ENCODE peak calls at places on chromosomes 7 and 10, in four cellular contexts. B, T, C and U are unnamed samples.

GRCh38 chr10:22379059-22379458 is 33.8 kb downstream of the SPAG6 start:
- DNase-seq in B (no peak), T (no peak), C (no peak), U (no peak)

GRCh38 chr10:580796-581195 is 108.7 kb downstream of the DIP2C start:
- DNase-seq in B (peak), T (no peak), C (no peak), U (peak)

GRCh38 chr7:33996899-33997298 is 91.6 kb downstream of the BMPER start:
- DNase-seq in B (no peak), T (no peak), C (no peak), U (no peak)

GRCh38 chr7:131618391-131618790 is 62.0 kb upstream of the PODXL start:
- DNase-seq in B (no peak), T (no peak), C (no peak), U (no peak)

GRCh38 chr10:71392292-71392691 is 4.4 kb upstream of the CDH23 start:
- DNase-seq in B (no peak), T (no peak), C (no peak), U (no peak)

GRCh38 chr10:47340613-47341170 is 7.5 kb upstream of the RBP3 start:
- DNase-seq in B (peak), T (no peak), C (no peak), U (peak)

GRCh38 chr10:96021332-96021731 is 22.1 kb upstream of the CCNJ start:
- DNase-seq in B (no peak), T (no peak), C (no peak), U (no peak)

GRCh38 chr10:132997517-132998265 is 55.3 kb upstream of the CFAP46 start:
- DNase-seq in B (no peak), T (no peak), C (no peak), U (no peak)

GRCh38 chr10:15168296-15168780 is at the start of gene NMT2:
- DNase-seq in B (no peak), T (peak), C (no peak), U (peak)

GRCh38 chr7:34048445-34048844 is 143.1 kb downstream of the BMPER start:
- DNase-seq in B (peak), T (no peak), C (no peak), U (no peak)

GRCh38 chr10:112375721-112376577 is 2.0 kb downstream of the ACSL5 start:
- DNase-seq in B (peak), T (peak), C (no peak), U (no peak)

GRCh38 chr10:12376211-12376610 is 26.9 kb downstream of the CAMK1D start:
- DNase-seq in B (no peak), T (no peak), C (no peak), U (no peak)
- TF ChIP-seq POLR2A in B (no peak), T (no peak), C (no peak), U (no peak)

DNA sequence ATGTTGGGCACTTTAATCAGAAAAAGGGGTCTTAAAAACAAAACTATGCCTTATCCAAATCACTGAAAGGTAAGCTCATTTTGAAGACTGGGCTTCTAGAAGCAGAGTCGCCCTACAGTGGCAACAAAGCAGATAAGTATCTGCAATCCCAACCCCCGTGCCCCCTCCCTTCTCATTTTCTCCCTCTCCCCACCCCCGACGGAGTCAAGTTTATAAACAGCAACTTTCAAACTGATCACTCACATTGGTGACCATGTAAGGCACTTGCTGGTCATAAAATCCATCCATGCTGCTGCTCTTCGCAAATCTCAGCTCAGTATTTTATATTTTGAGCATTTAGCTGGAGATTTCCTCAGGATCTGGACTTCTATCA is 715 bp downstream of the ETV1 start:
- DNase-seq in B (peak), T (no peak), C (no peak), U (no peak)
- TF ChIP-seq POLR2A in B (no peak), T (no peak), C (no peak), U (no peak)

GRCh38 chr7:135795846-135796570 is 47.4 kb upstream of the FAM180A start:
- DNase-seq in B (no peak), T (no peak), C (no peak), U (no peak)
- TF ChIP-seq POLR2A in B (no peak), T (no peak), C (no peak), U (no peak)

DNA sequence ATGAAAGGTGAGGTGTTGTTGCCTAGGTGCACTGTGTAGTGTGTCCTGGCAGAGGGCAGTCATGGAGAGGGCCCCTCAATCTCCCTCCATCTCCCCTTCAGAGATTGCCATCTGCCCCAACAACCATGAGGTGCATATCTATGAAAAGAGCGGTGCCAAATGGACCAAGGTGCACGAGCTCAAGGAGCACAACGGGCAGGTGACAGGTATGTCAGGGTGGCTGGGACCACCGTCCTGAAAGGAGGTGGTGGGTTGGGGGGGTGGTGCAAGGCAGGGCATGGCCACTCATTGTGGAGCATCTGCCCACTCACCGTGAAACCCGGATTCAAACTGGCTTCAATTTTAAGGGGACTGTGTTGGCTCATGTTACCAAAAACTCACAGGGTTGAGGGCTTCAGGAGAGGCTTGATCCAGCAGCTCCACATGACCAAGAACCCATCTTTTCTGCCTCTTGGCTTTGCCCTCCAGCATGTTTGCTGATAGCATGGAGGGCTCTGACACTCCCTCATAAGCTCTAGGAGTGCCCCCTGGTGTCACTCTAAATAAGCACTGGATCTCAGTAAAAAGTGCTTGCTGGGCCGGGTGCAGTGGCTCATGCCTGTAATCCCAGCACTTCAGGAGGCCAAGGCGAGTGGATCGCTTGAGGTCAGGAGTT is 12.2 kb downstream of the ARPC1B start:
- DNase-seq in B (peak), T (no peak), C (no peak), U (no peak)
- TF ChIP-seq POLR2A in B (no peak), T (no peak), C (no peak), U (no peak)

GRCh38 chr10:124461642-124462347 is at the start of gene LHPP:
- DNase-seq in B (peak), T (peak), C (peak), U (peak)
- TF ChIP-seq POLR2A in B (no peak), T (peak), C (no peak), U (peak)

GRCh38 chr10:103890194-103890658 is 27.8 kb downstream of the STN1 start:
- DNase-seq in B (peak), T (no peak), C (no peak), U (no peak)
- TF ChIP-seq POLR2A in B (no peak), T (no peak), C (no peak), U (no peak)

DNA sequence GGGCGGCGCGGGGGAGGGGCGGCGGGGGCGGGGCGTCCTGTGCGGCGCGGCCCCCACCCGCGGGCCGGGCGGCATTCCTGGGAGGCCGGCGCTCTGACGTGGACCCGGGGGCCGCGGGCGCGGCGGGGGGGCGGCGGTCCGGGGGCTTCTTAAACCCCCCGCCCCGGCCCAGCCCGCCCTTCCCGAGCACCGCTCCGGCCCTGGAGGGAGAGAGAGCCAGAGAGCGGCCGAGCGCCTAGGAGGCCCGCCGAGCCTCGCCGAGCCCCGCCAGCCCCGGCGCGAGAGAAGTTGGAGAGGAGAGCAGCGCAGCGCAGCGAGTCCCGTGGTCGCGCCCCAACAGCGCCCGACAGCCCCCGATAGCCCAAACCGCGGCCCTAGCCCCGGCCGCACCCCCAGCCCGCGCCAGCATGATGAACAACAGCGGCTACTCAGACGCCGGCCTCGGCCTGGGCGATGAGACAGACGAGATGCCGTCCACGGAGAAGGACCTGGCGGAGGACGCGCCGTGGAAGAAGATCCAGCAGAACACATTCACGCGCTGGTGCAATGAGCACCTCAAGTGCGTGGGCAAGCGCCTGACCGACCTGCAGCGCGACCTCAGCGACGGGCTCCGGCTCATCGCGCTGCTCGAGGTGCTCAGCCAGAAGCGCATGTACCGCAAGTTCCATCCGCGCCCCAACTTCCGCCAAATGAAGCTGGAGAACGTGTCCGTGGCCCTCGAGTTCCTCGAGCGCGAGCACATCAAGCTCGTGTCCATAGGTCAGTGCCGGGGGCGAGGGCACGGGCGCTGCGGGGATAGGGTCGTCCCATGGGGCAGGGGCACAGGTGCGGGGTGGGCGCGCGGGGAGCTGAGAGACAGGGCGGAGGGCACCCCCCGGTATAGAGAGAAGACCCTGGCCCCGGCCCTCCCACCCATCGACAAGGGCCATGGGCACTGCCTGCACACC is at the start of gene FLNC:
- DNase-seq in B (peak), T (peak), C (no peak), U (peak)
- TF ChIP-seq POLR2A in B (peak), T (no peak), C (peak), U (peak)

DNA sequence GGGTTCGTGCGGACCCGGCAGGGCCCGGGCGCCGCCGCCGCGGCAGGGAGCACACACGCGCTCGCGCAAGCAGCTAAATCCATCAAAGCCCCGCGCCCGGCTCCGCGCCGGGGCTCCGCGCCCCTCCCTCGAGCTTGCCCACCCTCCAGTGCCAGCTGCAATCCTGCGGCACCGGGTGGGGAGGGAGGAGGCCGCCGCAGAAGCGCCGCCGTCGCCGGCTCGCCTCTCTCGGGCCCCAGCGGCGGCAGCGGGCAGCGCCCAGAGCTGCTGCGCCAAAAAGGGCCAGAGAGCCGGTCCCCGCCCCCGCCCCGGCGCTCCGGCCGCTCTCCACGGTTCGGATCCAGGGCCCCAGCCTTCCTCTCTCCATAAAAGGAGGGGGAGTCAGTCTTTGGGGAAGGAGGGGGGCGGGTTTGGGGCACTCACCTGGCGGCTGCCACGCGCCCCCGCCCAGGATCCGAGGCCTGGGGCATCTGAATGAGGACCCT is 370 bp upstream of the PDGFA start:
- DNase-seq in B (peak), T (no peak), C (no peak), U (peak)
- TF ChIP-seq POLR2A in B (no peak), T (no peak), C (no peak), U (no peak)

GRCh38 chr7:32163911-32164310 is 93.7 kb upstream of the PDE1C start:
- DNase-seq in B (peak), T (no peak), C (no peak), U (no peak)

GRCh38 chr7:32164341-32164996 is 94.3 kb upstream of the PDE1C start:
- DNase-seq in B (peak), T (no peak), C (no peak), U (peak)

GRCh38 chr7:32169236-32169635 is 99.0 kb upstream of the PDE1C start:
- DNase-seq in B (no peak), T (no peak), C (no peak), U (no peak)

GRCh38 chr7:32167815-32168214 is 97.6 kb upstream of the PDE1C start:
- DNase-seq in B (no peak), T (no peak), C (no peak), U (no peak)

GRCh38 chr7:32167256-32167655 is 97.0 kb upstream of the PDE1C start:
- DNase-seq in B (peak), T (no peak), C (no peak), U (no peak)
- TF ChIP-seq POLR2A in B (no peak), T (no peak), C (no peak), U (no peak)